ENCODE peak calls at places on chromosome 4, in four cellular contexts. U is breast epithelium, A is vagina, T is brain microvascular endothelial cell. X is an unnamed sample.

GRCh38 chr4:165810726-165811125 is 62.3 kb upstream of the TLL1 start:
- DNase-seq in U (no peak), A (no peak), T (no peak), X (no peak)

GRCh38 chr4:163167333-163167626 is 590 bp upstream of the NAF1 start:
- DNase-seq in U (no peak), A (no peak), T (no peak), X (no peak)

GRCh38 chr4:113945906-113946305 is 33.5 kb downstream of the ARSJ start:
- DNase-seq in U (no peak), A (no peak), T (no peak), X (no peak)

GRCh38 chr4:94678896-94679295 is 78.9 kb upstream of the BMPR1B start:
- DNase-seq in U (no peak), A (no peak), T (no peak), X (no peak)

GRCh38 chr4:119744580-119744979 is 116.0 kb upstream of the PDE5A start:
- DNase-seq in U (no peak), A (no peak), T (no peak), X (no peak)

GRCh38 chr4:81688085-81688484 is 216.4 kb upstream of the RASGEF1B start:
- DNase-seq in U (no peak), A (no peak), T (peak; percentile 18), X (no peak)

GRCh38 chr4:3403104-3403906 is 38.5 kb upstream of the HGFAC start:
- DNase-seq in U (no peak), A (no peak), T (no peak), X (no peak)

GRCh38 chr4:140607852-140608251 is 39.1 kb upstream of the UCP1 start:
- DNase-seq in U (no peak), A (no peak), T (no peak), X (no peak)

GRCh38 chr4:26104056-26104685 is 190.2 kb downstream of the SMIM20 start:
- DNase-seq in U (no peak), A (no peak), T (no peak), X (no peak)

GRCh38 chr4:82629238-82630000 is 67.6 kb upstream of the TMEM150C start:
- DNase-seq in U (no peak), A (no peak), T (no peak), X (no peak)

GRCh38 chr4:184961693-184962092 is 56.6 kb upstream of the HELT start:
- DNase-seq in U (no peak), A (peak; percentile 61), T (no peak), X (no peak)

GRCh38 chr4:138222041-138222440 is 20.1 kb downstream of the SLC7A11 start:
- DNase-seq in U (no peak), A (no peak), T (peak; percentile 66), X (no peak)

GRCh38 chr4:173217727-173218126 is 49.1 kb downstream of the GALNT7 start:
- DNase-seq in U (no peak), A (no peak), T (peak; percentile 60), X (no peak)

GRCh38 chr4:78682090-78682489 is 94.1 kb upstream of the BMP2K start:
- DNase-seq in U (no peak), A (no peak), T (no peak), X (no peak)

GRCh38 chr4:101292901-101293300 is 54.4 kb downstream of the PPP3CA start:
- DNase-seq in U (no peak), A (no peak), T (peak; percentile 55), X (no peak)

GRCh38 chr4:42570221-42570620 is 86.7 kb downstream of the ATP8A1 start:
- DNase-seq in U (peak; percentile 63), A (no peak), T (no peak), X (peak; percentile 75)
- H3K27ac ChIP-seq in U (no peak overlapping the region), A (no peak overlapping the region), T (no peak overlapping the region), X (peak overlapping the region; percentile 91)

DNA sequence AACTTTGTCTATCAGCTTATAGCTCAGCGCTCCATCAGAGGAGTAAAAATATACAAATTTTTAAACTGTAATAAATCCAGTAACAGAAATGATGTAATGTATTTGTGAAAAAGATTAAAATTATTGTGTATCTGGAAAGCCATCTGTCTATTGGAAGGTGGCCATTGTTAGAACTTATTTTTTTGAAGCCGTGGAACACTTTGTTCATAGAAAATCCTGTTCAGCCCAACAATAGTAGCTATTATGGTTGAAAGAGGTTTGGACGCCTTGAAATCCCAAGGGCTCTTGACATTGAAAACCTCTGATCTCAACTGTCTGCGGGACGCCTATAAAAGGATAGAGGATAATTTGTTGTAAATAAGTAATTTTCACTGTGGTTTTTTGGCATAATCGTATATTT is 98.3 kb downstream of the RAPGEF2 start:
- DNase-seq in U (no peak), A (no peak), T (no peak), X (no peak)
- H3K27ac ChIP-seq in U (peak overlapping the region; percentile 49), A (no peak overlapping the region), T (no peak overlapping the region), X (peak overlapping the region; percentile 4)

DNA sequence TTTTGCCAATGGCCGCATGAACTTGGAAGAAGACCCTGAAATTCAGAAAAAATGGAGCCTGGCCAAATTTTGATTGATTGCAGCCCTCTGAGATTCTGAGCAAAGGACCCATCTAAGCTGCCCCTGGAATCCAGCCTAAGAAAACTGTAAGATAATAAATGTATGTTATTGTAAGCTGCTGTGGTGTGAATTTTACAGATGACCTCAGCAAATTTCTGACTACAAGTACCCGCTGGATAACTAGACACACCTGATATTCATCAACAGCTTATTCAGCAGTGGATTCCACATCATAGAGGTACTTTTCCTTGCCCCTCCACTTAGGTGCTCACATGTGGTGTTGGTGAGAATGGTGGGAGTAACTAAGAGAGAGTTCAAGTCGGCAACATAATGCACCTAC is 119.6 kb upstream of the EPHA5 start:
- DNase-seq in U (no peak), A (no peak), T (no peak), X (no peak)
- H3K27ac ChIP-seq in U (no peak overlapping the region), A (no peak overlapping the region), T (no peak overlapping the region), X (no peak overlapping the region)

GRCh38 chr4:139559692-139560091 is 3.7 kb upstream of the SETD7 start:
- DNase-seq in U (no peak), A (no peak), T (no peak), X (no peak)
- H3K27ac ChIP-seq in U (no peak overlapping the region), A (no peak overlapping the region), T (no peak overlapping the region), X (no peak overlapping the region)

GRCh38 chr4:76665139-76665538 is 230.1 kb downstream of the SHROOM3 start:
- DNase-seq in U (no peak), A (no peak), T (no peak), X (no peak)
- H3K27ac ChIP-seq in U (peak overlapping the region; percentile 69), A (no peak overlapping the region), T (no peak overlapping the region), X (no peak overlapping the region)

X was measured in caudate nucleus.